ENCODE peak calls at places on chromosomes 11 and 22, in ten cellular contexts. I is CD8-positive, alpha-beta memory T cell; T is lower lobe of right lung; A is neuronal stem cell; B is aorta; M is breast epithelium; G is body of pancreas; W is CD4-positive, CD25-positive, alpha-beta regulatory T cell; N is upper lobe of right lung; D is effector memory CD4-positive, alpha-beta T cell. E is an unnamed sample.

GRCh38 chr22:17540481-17540880 is 22.8 kb upstream of the SLC25A18 start:
- DNase-seq in M (no peak), A (no peak), G (no peak), T (no peak), N (no peak), W (no peak), I (no peak), B (no peak), D (no peak), E (no peak)

GRCh38 chr22:30730351-30730750 is 35.7 kb downstream of the OSBP2 start:
- DNase-seq in D (no peak), T (no peak), G (no peak), B (no peak), W (no peak), M (no peak), A (no peak), I (no peak), N (no peak), E (no peak)

GRCh38 chr11:126115253-126115540 is 52.5 kb upstream of the CDON start:
- DNase-seq in I (no peak), T (peak; percentile 78), G (peak; percentile 71), N (peak; percentile 83), A (no peak), D (no peak), M (no peak), B (peak; percentile 90), W (no peak), E (no peak)

GRCh38 chr22:37426532-37427127 is 649 bp downstream of the ELFN2 start:
- DNase-seq in N (no peak), B (no peak), W (no peak), A (no peak), M (no peak), I (no peak), T (no peak), G (no peak), D (no peak), E (no peak)

GRCh38 chr22:24723111-24723510 is 51.4 kb downstream of the PIWIL3 start:
- DNase-seq in N (no peak), I (no peak), G (no peak), T (no peak), M (no peak), B (no peak), D (no peak), W (no peak), A (no peak), E (no peak)

GRCh38 chr11:112885744-112886706 is 75.2 kb upstream of the NCAM1 start:
- DNase-seq in T (no peak), D (no peak), W (no peak), A (no peak), G (no peak), N (no peak), M (no peak), I (no peak), B (no peak), E (no peak)

GRCh38 chr11:28757725-28758515 is 649.7 kb downstream of the METTL15 start:
- DNase-seq in M (no peak), T (no peak), W (no peak), G (no peak), I (no peak), D (no peak), B (no peak), N (no peak), A (no peak), E (no peak)

GRCh38 chr22:30397656-30398635 is 1.1 kb downstream of the SEC14L2 start:
- DNase-seq in G (peak; percentile 23), B (no peak), A (no peak), D (no peak), T (no peak), N (no peak), M (no peak), W (no peak), I (no peak), E (no peak)

DNA sequence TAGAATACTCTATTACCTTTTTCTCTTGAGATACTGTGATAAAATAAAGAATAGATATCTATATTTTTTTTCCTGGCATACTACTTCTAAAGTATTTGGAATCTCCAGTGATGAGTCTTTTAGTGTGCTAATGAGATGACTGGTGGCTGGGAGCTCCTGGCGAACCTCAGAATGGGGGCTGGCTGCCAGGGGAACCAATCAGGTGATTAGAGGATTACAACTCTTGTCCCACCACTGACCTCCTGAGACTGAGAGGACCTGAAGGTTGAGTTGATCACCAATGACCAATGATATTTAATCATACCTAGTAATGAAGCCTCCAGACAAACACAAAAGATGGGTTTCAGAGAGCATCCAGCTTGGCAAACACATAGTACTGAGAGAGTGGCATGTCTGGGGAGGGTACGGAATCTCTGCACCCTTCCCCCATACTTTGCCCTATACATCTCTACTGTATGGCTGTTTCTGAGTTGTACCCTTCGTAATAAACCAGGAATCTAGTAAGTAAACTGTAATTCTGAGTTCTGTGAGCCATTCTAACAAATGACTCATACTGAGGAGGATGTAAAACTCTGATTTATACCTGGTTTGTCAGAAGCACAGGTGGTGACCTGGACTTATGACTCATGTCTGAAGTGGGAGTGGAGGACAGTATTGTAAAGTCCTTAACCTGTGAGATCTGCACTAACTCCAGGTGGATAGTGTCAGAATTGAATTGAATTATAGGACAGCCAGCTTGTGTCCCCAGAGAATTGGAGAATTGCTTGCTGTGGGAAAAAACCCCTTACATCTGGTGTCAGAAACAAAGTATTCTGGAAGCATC is 325.3 kb upstream of the LRRC4C start:
- DNase-seq in M (no peak), D (no peak), T (no peak), B (no peak), G (no peak), A (no peak), W (no peak), I (no peak), N (no peak), E (no peak)
- H3K9me3 ChIP-seq in M (no peaks in the 10 kb centered on the region), D (no peaks in the 10 kb centered on the region), T (no peaks in the 10 kb centered on the region), B (no peaks in the 10 kb centered on the region), G (no peaks in the 10 kb centered on the region), A (no peaks in the 10 kb centered on the region), W (peaks cover 2% of the 10 kb centered on the region), I (no peaks in the 10 kb centered on the region), N (no peaks in the 10 kb centered on the region), E (peaks cover 6% of the 10 kb centered on the region)

DNA sequence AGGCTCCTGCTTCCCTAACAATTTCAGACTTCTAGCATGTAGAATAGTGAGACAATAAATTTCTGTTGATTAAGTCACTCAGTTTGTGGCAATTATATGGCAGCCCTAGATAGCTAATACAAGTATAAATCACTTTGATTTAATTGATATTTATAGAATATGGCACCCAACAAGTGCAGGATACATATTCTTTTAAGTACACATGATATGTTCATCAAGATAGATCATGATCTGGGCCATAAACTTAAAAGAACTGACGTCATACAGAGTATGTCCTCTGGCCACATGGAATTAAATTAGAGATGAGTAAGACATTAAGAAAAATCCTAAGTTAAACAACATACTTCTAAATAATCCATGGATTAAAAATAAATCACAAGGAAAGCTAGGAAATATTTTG is 67.5 kb upstream of the AMOTL1 start:
- DNase-seq in N (no peak), W (no peak), B (no peak), T (no peak), A (no peak), I (no peak), G (no peak), M (no peak), D (no peak), E (no peak)
- H3K36me3 ChIP-seq in N (no peaks in the 10 kb centered on the region), W (no peaks in the 10 kb centered on the region), B (no peaks in the 10 kb centered on the region), T (no peaks in the 10 kb centered on the region), A (no peaks in the 10 kb centered on the region), I (no peaks in the 10 kb centered on the region), G (no peaks in the 10 kb centered on the region), M (no peaks in the 10 kb centered on the region), D (no peaks in the 10 kb centered on the region), E (no peaks in the 10 kb centered on the region)

GRCh38 chr22:47290706-47291430 is 528.4 kb downstream of the TBC1D22A start:
- DNase-seq in B (peak; percentile 53), G (no peak), T (no peak), W (no peak), D (no peak), M (peak; percentile 35), A (no peak), I (no peak), N (peak; percentile 21), E (no peak)

GRCh38 chr22:47291565-47292495 is 529.4 kb downstream of the TBC1D22A start:
- DNase-seq in M (peak; percentile 27), G (no peak), B (peak; percentile 45), A (no peak), W (no peak), I (no peak), T (no peak), D (no peak), N (no peak), E (no peak)

GRCh38 chr22:47287516-47287915 is 525.1 kb downstream of the TBC1D22A start:
- DNase-seq in W (no peak), M (no peak), B (peak; percentile 33), D (no peak), G (peak; percentile 41), T (no peak), A (no peak), I (no peak), N (peak; percentile 43), E (no peak)

GRCh38 chr22:47288640-47289039 is 526.2 kb downstream of the TBC1D22A start:
- DNase-seq in G (no peak), W (no peak), N (no peak), A (no peak), T (no peak), D (no peak), I (no peak), B (peak; percentile 47), M (peak; percentile 30), E (no peak)

GRCh38 chr22:47289316-47289985 is 527.0 kb downstream of the TBC1D22A start:
- DNase-seq in I (no peak), W (no peak), M (peak; percentile 30), A (no peak), B (peak; percentile 45), N (peak; percentile 17), T (no peak), G (no peak), D (no peak), E (no peak)
- H3K9me3 ChIP-seq in I (no peaks in the 10 kb centered on the region), W (no peaks in the 10 kb centered on the region), M (no peaks in the 10 kb centered on the region), A (peaks cover 76% of the 10 kb centered on the region), B (no peaks in the 10 kb centered on the region), N (no peaks in the 10 kb centered on the region), T (no peaks in the 10 kb centered on the region), G (no peaks in the 10 kb centered on the region), D (no peaks in the 10 kb centered on the region), E (no peaks in the 10 kb centered on the region)

GRCh38 chr11:46377266-46377665 is 4.2 kb upstream of the MDK start:
- DNase-seq in G (no peak), B (no peak), A (no peak), D (no peak), N (no peak), W (no peak), T (no peak), I (no peak), M (no peak), E (no peak)

GRCh38 chr11:46378811-46379482 is 2.5 kb upstream of the MDK start:
- DNase-seq in T (no peak), G (no peak), N (no peak), D (no peak), M (no peak), I (no peak), W (no peak), A (no peak), B (no peak), E (peak; percentile 75)

GRCh38 chr11:46377831-46378230 is 3.6 kb upstream of the MDK start:
- DNase-seq in A (no peak), N (no peak), M (no peak), W (no peak), B (no peak), G (no peak), D (no peak), I (no peak), T (no peak), E (no peak)

GRCh38 chr11:46376258-46377050 is 5.0 kb upstream of the MDK start:
- DNase-seq in T (no peak), M (no peak), N (no peak), A (no peak), G (no peak), B (no peak), D (no peak), I (no peak), W (no peak), E (peak; percentile 70)

DNA sequence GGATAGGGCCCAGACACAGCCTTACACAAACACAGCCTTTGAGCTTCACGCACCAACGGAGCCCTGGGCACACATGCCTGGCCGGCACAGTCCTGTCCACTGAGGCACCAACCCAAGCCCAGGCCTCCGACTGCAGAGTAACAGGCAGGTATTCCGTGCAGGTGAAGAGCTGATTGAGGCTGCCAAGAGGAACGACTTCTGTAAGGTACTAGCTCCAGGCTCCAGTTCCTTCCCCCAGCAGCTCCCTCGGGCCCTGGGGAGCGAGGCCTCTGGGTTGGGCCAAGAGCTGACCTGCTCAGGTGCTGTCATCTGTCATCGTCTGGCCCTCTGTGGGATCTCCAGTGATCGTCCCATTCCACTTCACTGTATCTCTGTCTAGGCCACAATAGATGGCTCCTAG is 3.2 kb upstream of the MDK start:
- DNase-seq in G (no peak), M (no peak), B (no peak), I (no peak), A (no peak), T (no peak), N (no peak), W (no peak), D (no peak), E (peak; percentile 73)
- H3K36me3 ChIP-seq in G (peaks cover 23% of the 10 kb centered on the region), M (peaks cover 5% of the 10 kb centered on the region), B (no peaks in the 10 kb centered on the region), I (peaks cover 28% of the 10 kb centered on the region), A (peaks cover 59% of the 10 kb centered on the region), T (peaks cover 40% of the 10 kb centered on the region), N (peaks cover 34% of the 10 kb centered on the region), W (peaks cover 38% of the 10 kb centered on the region), D (peaks cover 51% of the 10 kb centered on the region), E (peaks cover 48% of the 10 kb centered on the region)